ENCODE peak calls at places on chromosomes 13 and 19, in four cellular contexts. One of them, this sample, is unnamed.

GRCh38 chr19:58279925-58280316 is 1.2 kb downstream of the ZNF8 start:
- DNase-seq in endodermal cell: no peak
- DNase-seq in tibial nerve: no peak
- DNase-seq in AG10803: no peak
- DNase-seq in this sample: no peak

GRCh38 chr13:73722120-73722519 is 412.1 kb downstream of the KLF12 start:
- DNase-seq in AG10803: peak; percentile 36
- DNase-seq in tibial nerve: no peak
- DNase-seq in endodermal cell: no peak
- DNase-seq in this sample: peak; percentile 42

GRCh38 chr19:58274771-58275199 is 4.0 kb upstream of the ZNF8 start:
- DNase-seq in endodermal cell: no peak
- DNase-seq in AG10803: no peak
- DNase-seq in tibial nerve: no peak
- DNase-seq in this sample: no peak

GRCh38 chr13:27349458-27349857 is 75.0 kb upstream of the GTF3A start:
- DNase-seq in tibial nerve: no peak
- DNase-seq in endodermal cell: no peak
- DNase-seq in AG10803: peak; percentile 33
- DNase-seq in this sample: no peak

GRCh38 chr13:110435331-110435730 is 126.2 kb downstream of the RAB20 start:
- DNase-seq in AG10803: no peak
- DNase-seq in endodermal cell: no peak
- DNase-seq in tibial nerve: no peak
- DNase-seq in this sample: no peak

GRCh38 chr19:6713773-6714692 is 6.4 kb downstream of the C3 start:
- DNase-seq in tibial nerve: no peak
- DNase-seq in endodermal cell: peak; percentile 38
- DNase-seq in AG10803: no peak
- DNase-seq in this sample: no peak

GRCh38 chr13:113900646-113901045 is 36.8 kb upstream of the GAS6 start:
- DNase-seq in tibial nerve: no peak
- DNase-seq in AG10803: no peak
- DNase-seq in endodermal cell: no peak
- DNase-seq in this sample: no peak

GRCh38 chr13:100363351-100363750 is 225.2 kb downstream of the GGACT start:
- DNase-seq in endodermal cell: no peak
- DNase-seq in AG10803: peak; percentile 42
- DNase-seq in tibial nerve: no peak
- DNase-seq in this sample: peak; percentile 63

GRCh38 chr19:38697641-38698071 is 46.6 kb downstream of the CAPN12 start:
- DNase-seq in tibial nerve: no peak
- DNase-seq in AG10803: no peak
- DNase-seq in endodermal cell: no peak
- DNase-seq in this sample: no peak

GRCh38 chr19:39275578-39275977 is 7.4 kb downstream of the IFNL2 start:
- DNase-seq in endodermal cell: no peak
- DNase-seq in tibial nerve: no peak
- DNase-seq in AG10803: no peak
- DNase-seq in this sample: no peak

GRCh38 chr13:79679334-79679733 is 198.4 kb downstream of the NDFIP2 start:
- DNase-seq in tibial nerve: peak; percentile 66
- DNase-seq in endodermal cell: peak; percentile 90
- DNase-seq in AG10803: peak; percentile 70
- DNase-seq in this sample: peak; percentile 62

GRCh38 chr13:26561636-26562537 is 4.4 kb downstream of the WASF3 start:
- DNase-seq in tibial nerve: no peak
- DNase-seq in AG10803: peak; percentile 94
- DNase-seq in endodermal cell: no peak
- DNase-seq in this sample: peak; percentile 35

GRCh38 chr13:31361673-31362072 is 161.9 kb downstream of the B3GLCT start:
- DNase-seq in endodermal cell: no peak
- DNase-seq in AG10803: no peak
- DNase-seq in tibial nerve: no peak
- DNase-seq in this sample: no peak

GRCh38 chr13:62305758-62306157 is 890.1 kb upstream of the PCDH20 start:
- DNase-seq in endodermal cell: no peak
- DNase-seq in AG10803: no peak
- DNase-seq in tibial nerve: no peak
- DNase-seq in this sample: no peak

GRCh38 chr19:15107056-15108010 is at the start of gene SYDE1:
- DNase-seq in endodermal cell: peak; percentile 91
- DNase-seq in AG10803: peak; percentile 80
- DNase-seq in tibial nerve: no peak
- DNase-seq in this sample: peak; percentile 16

GRCh38 chr13:19632915-19633339 is 532 bp upstream of the MPHOSPH8 start:
- DNase-seq in tibial nerve: no peak
- DNase-seq in AG10803: no peak
- DNase-seq in endodermal cell: no peak
- DNase-seq in this sample: no peak

GRCh38 chr19:49847731-49848696 is 2.9 kb upstream of the PTOV1 start:
- DNase-seq in AG10803: peak; percentile 82
- DNase-seq in tibial nerve: no peak
- DNase-seq in endodermal cell: no peak
- DNase-seq in this sample: peak; percentile 81

GRCh38 chr13:107275945-107276614 is 708.1 kb upstream of the ARGLU1 start:
- DNase-seq in AG10803: peak; percentile 12
- DNase-seq in tibial nerve: no peak
- DNase-seq in endodermal cell: no peak
- DNase-seq in this sample: no peak

GRCh38 chr13:102701331-102701730 is 6.5 kb upstream of the METTL21C start:
- DNase-seq in AG10803: no peak
- DNase-seq in tibial nerve: no peak
- DNase-seq in endodermal cell: no peak
- DNase-seq in this sample: no peak

GRCh38 chr19:51799998-51800848 is 5.3 kb downstream of the FPR3 start:
- DNase-seq in AG10803: no peak
- DNase-seq in tibial nerve: no peak
- DNase-seq in endodermal cell: no peak
- DNase-seq in this sample: no peak

GRCh38 chr13:19818223-19818842 is 35.6 kb upstream of the PSPC1 start:
- DNase-seq in AG10803: no peak
- DNase-seq in endodermal cell: peak; percentile 97
- DNase-seq in tibial nerve: no peak
- DNase-seq in this sample: no peak

GRCh38 chr13:40706439-40706838 is 40.0 kb upstream of the FOXO1 start:
- DNase-seq in AG10803: no peak
- DNase-seq in tibial nerve: no peak
- DNase-seq in endodermal cell: no peak
- DNase-seq in this sample: no peak

GRCh38 chr19:959935-960502 is 24.1 kb upstream of the WDR18 start:
- DNase-seq in AG10803: no peak
- DNase-seq in endodermal cell: peak; percentile 87
- DNase-seq in tibial nerve: no peak
- DNase-seq in this sample: no peak

GRCh38 chr19:54448037-54448773 is 794 bp upstream of the LENG8 start:
- DNase-seq in tibial nerve: peak; percentile 33
- DNase-seq in endodermal cell: peak; percentile 79
- DNase-seq in AG10803: peak; percentile 60
- DNase-seq in this sample: no peak

GRCh38 chr13:98800078-98800477 is 47.6 kb upstream of the SLC15A1 start:
- DNase-seq in tibial nerve: no peak
- DNase-seq in AG10803: no peak
- DNase-seq in endodermal cell: no peak
- DNase-seq in this sample: no peak

DNA sequence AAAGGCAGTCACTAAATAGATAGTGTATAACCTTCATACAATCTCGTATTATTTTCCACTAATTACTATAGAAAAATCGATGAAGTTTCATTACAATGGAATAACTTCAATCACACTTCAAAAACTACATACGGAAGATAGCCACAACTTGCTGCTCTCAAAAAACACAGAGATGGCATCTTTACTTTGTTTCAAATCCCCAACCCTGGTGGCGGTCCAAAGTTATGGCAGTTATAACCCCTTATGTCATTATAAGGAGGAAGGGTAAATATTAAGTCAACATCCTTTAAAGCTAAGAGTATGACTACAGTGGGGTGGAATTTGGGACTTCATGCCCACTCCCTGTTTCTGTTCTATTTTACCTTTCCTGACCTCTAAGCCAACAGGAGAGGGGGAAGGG is 146.5 kb downstream of the LACC1 start:
- DNase-seq in endodermal cell: peak; percentile 10
- DNase-seq in AG10803: no peak
- DNase-seq in tibial nerve: no peak
- DNase-seq in this sample: no peak
- TF ChIP-seq CTCF in endodermal cell: peak; percentile 51
- TF ChIP-seq CTCF in AG10803: no peak
- TF ChIP-seq CTCF in tibial nerve: no peak
- TF ChIP-seq CTCF in this sample: no peak

GRCh38 chr19:3481241-3482090 is 1.1 kb upstream of the SMIM24 start:
- DNase-seq in tibial nerve: no peak
- DNase-seq in endodermal cell: peak; percentile 86
- DNase-seq in AG10803: no peak
- DNase-seq in this sample: no peak

GRCh38 chr19:3480383-3481091 is at the start of gene SMIM24:
- DNase-seq in tibial nerve: no peak
- DNase-seq in AG10803: no peak
- DNase-seq in endodermal cell: peak; percentile 59
- DNase-seq in this sample: no peak

GRCh38 chr19:3483226-3483628 is at the start of gene SMIM44:
- DNase-seq in AG10803: no peak
- DNase-seq in endodermal cell: peak; percentile 36
- DNase-seq in tibial nerve: no peak
- DNase-seq in this sample: no peak

GRCh38 chr19:3479819-3480215 is 508 bp downstream of the SMIM24 start:
- DNase-seq in tibial nerve: no peak
- DNase-seq in endodermal cell: peak; percentile 76
- DNase-seq in AG10803: no peak
- DNase-seq in this sample: no peak

DNA sequence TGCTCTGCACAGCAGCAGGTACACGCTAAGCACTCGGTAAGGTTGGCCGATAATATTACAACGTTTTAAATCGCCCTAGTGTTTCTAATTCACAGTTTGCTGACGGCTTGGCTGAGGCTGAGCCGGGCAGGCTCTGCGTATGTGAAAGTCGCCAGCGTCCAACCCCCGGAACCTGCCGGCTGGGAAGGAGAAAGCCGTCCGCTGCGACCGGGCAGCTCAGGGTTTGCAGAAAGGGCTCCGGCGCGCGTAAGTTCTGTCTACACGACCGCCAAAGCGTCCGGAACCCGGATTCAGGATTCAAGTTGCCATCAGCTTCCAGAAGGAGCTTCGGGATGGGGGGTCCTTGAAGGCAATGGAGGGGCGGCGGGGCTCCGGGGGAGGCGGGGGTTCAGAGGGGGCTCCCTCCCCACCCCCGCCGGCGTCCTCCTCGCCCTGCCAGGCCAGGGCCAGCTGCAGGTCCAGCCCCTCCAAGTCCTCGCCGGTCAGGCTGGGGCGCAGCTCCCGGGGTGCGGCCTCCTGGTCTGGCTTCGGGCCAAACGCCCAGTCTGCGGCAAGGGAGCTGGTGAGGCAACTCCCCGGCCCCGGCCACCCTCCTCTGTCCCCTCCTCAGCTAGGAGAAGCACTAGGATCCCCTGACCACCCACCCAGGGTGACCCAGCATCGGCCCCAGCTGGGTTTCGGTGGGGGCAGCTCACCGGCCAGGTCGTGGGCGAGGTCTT is 575 bp downstream of the SMIM44 start:
- DNase-seq in AG10803: no peak
- DNase-seq in endodermal cell: peak; percentile 45
- DNase-seq in tibial nerve: no peak
- DNase-seq in this sample: no peak
- H3K4me3 ChIP-seq in AG10803: no peak overlapping the region
- H3K4me3 ChIP-seq in endodermal cell: no peak overlapping the region
- H3K4me3 ChIP-seq in tibial nerve: no peak overlapping the region
- H3K4me3 ChIP-seq in this sample: no peak overlapping the region

DNA sequence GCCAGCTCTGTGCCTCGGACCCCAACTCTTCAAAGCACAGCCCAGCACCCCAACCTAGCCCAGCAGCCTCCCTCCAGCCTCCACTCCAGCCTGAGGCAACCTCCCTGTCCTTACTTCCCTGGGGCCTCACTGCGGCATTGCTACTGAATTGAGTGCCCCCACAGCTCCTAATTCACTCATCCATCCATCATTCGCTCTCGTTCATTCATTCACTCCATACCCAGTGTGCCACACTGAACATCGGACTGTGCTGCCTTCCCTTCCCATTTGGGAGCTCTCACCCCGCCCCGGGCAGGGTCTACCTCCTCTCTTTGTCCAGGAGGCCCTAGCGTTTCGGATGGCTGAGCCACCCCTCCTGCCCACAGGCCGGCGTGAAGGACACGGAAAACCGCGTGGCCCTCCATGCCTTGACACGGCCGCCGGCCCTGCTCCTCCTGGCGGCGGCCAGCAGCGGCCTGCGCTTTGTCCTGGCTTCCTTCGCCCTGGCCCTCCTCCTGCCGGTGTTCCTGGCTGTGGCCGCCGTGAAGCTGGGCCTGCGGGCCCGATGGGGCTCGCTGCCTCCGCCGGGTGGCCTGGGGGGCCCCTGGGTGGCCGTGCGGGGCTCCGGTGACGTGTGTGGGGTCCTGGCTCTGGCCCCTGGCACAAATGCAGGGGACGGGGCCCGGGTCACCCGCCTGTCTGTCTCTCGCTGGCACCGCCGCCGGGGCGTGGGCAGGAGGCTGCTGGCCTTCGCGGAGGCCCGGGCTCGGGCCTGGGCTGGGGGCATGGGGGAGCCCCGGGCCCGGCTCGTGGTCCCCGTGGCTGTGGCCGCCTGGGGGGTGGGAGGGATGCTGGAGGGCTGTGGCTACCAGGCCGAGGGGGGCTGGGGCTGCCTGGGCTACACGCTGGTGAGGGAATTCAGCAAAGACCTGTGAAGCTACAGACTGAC is 1.3 kb downstream of the NAT14 start:
- DNase-seq in tibial nerve: no peak
- DNase-seq in endodermal cell: peak; percentile 74
- DNase-seq in AG10803: peak; percentile 30
- DNase-seq in this sample: no peak
- TF ChIP-seq CTCF in tibial nerve: no peak
- TF ChIP-seq CTCF in endodermal cell: peak; percentile 22
- TF ChIP-seq CTCF in AG10803: peak; percentile 34
- TF ChIP-seq CTCF in this sample: peak; percentile 10

GRCh38 chr19:44951179-44952159 is 3.7 kb upstream of the CLPTM1 start:
- DNase-seq in endodermal cell: peak; percentile 85
- DNase-seq in AG10803: peak; percentile 78
- DNase-seq in tibial nerve: peak; percentile 27
- DNase-seq in this sample: peak; percentile 74
- H3K4me3 ChIP-seq in endodermal cell: no peak overlapping the region
- H3K4me3 ChIP-seq in AG10803: no peak overlapping the region
- H3K4me3 ChIP-seq in tibial nerve: no peak overlapping the region
- H3K4me3 ChIP-seq in this sample: no peak overlapping the region